ENCODE peak calls at places on chromosome 6, in nine cellular contexts. J is EH; Y is stimulated activated CD8-positive, alpha-beta memory T cell treated with anti-CD3 and anti-CD28 coated beads, Interleukin-12 subunit alpha, Interleukin-12 subunit beta, amount 100 ng/mL, for 4 hours; S is HFF-Myc; N is renal cortical epithelial cell; P is endothelial cell; D is activated CD4-positive, alpha-beta T cell treated with anti-CD3 and anti-CD28 coated beads for 36 hours; F is hepatocyte; O is lung. X is an unnamed sample.

GRCh38 chr6:159758031-159759001 is 3.5 kb upstream of the ACAT2 start:
- DNase-seq in J (peak), Y (no peak), S (no peak), N (peak), P (no peak), D (no peak), F (peak), O (no peak), X (peak)

GRCh38 chr6:91678679-91679078 is 1091.8 kb upstream of the MAP3K7 start:
- DNase-seq in J (no peak), Y (no peak), S (no peak), N (no peak), P (no peak), D (no peak), F (no peak), O (no peak), X (no peak)

GRCh38 chr6:149342525-149342924 is 25.0 kb downstream of the TAB2 start:
- DNase-seq in J (no peak), Y (no peak), S (no peak), N (peak), P (no peak), D (no peak), F (no peak), O (no peak), X (no peak)

GRCh38 chr6:13229205-13230085 is 98.9 kb downstream of the TBC1D7 start:
- DNase-seq in J (peak), Y (peak), S (no peak), N (peak), P (no peak), D (peak), F (peak), O (no peak), X (no peak)

GRCh38 chr6:55276745-55277627 is 50.3 kb upstream of the GFRAL start:
- DNase-seq in J (peak), Y (no peak), S (peak), N (peak), P (peak), D (peak), F (peak), O (no peak), X (peak)

GRCh38 chr6:129331450-129332138 is 378.4 kb downstream of the ARHGAP18 start:
- DNase-seq in J (peak), Y (no peak), S (no peak), N (no peak), P (no peak), D (no peak), F (no peak), O (no peak), X (no peak)

GRCh38 chr6:137282253-137282652 is 63.1 kb upstream of the IFNGR1 start:
- DNase-seq in J (no peak), Y (no peak), S (no peak), N (no peak), P (no peak), D (no peak), F (no peak), O (no peak), X (peak)

GRCh38 chr6:88823998-88824397 is 139.4 kb downstream of the RNGTT start:
- DNase-seq in J (peak), Y (no peak), S (peak), N (peak), P (no peak), D (no peak), F (no peak), O (no peak), X (no peak)

GRCh38 chr6:55937227-55937626 is 61.8 kb upstream of the BMP5 start:
- DNase-seq in J (no peak), Y (no peak), S (no peak), N (no peak), P (no peak), D (no peak), F (no peak), O (no peak), X (no peak)

GRCh38 chr6:137271245-137272183 is 52.3 kb upstream of the IFNGR1 start:
- DNase-seq in J (peak), Y (no peak), S (peak), N (peak), P (no peak), D (no peak), F (peak), O (no peak), X (peak)

GRCh38 chr6:169990095-169991030 is 238.9 kb downstream of the ERMARD start:
- DNase-seq in J (no peak), Y (peak), S (no peak), N (no peak), P (no peak), D (peak), F (no peak), O (no peak), X (peak)

GRCh38 chr6:163872335-163872734 is 457.8 kb downstream of the QKI start:
- DNase-seq in J (peak), Y (no peak), S (peak), N (no peak), P (no peak), D (no peak), F (no peak), O (no peak), X (peak)

GRCh38 chr6:85461806-85462185 is 11.9 kb downstream of the NT5E start:
- DNase-seq in J (no peak), Y (no peak), S (no peak), N (no peak), P (no peak), D (no peak), F (no peak), O (no peak), X (no peak)

GRCh38 chr6:7169296-7169721 is 61.5 kb downstream of the RREB1 start:
- DNase-seq in J (no peak), Y (no peak), S (no peak), N (no peak), P (no peak), D (no peak), F (no peak), O (no peak), X (no peak)

GRCh38 chr6:136059308-136059707 is 190.8 kb downstream of the MTFR2 start:
- DNase-seq in J (no peak), Y (no peak), S (no peak), N (no peak), P (no peak), D (no peak), F (no peak), O (no peak), X (no peak)

GRCh38 chr6:155461636-155462035 is 6.0 kb upstream of the NOX3 start:
- DNase-seq in J (no peak), Y (no peak), S (no peak), N (no peak), P (no peak), D (no peak), F (no peak), O (no peak), X (no peak)

GRCh38 chr6:140970485-140970884 is 1162.2 kb upstream of the GJE1 start:
- DNase-seq in J (peak), Y (no peak), S (peak), N (no peak), P (no peak), D (no peak), F (peak), O (no peak), X (no peak)

GRCh38 chr6:113980937-113981554 is 10.1 kb upstream of the HDAC2 start:
- DNase-seq in J (peak), Y (no peak), S (no peak), N (peak), P (peak), D (peak), F (peak), O (no peak), X (no peak)

GRCh38 chr6:33607784-33608161 is 13.3 kb upstream of the ITPR3 start:
- DNase-seq in J (no peak), Y (no peak), S (no peak), N (no peak), P (no peak), D (peak), F (no peak), O (no peak), X (no peak)

GRCh38 chr6:141077355-141078333 is 1055.1 kb upstream of the GJE1 start:
- DNase-seq in J (peak), Y (no peak), S (peak), N (peak), P (peak), D (peak), F (peak), O (no peak), X (peak)

GRCh38 chr6:51120016-51120415 is 301.3 kb downstream of the TFAP2B start:
- DNase-seq in J (no peak), Y (no peak), S (no peak), N (peak), P (no peak), D (no peak), F (no peak), O (no peak), X (no peak)

GRCh38 chr6:43916924-43917877 is 147.2 kb downstream of the VEGFA start:
- DNase-seq in J (peak), Y (no peak), S (no peak), N (peak), P (no peak), D (no peak), F (peak), O (peak), X (no peak)

GRCh38 chr6:137167702-137168377 is 5.6 kb downstream of the IL22RA2 start:
- DNase-seq in J (no peak), Y (no peak), S (no peak), N (no peak), P (no peak), D (peak), F (no peak), O (no peak), X (no peak)

GRCh38 chr6:128053109-128053508 is 152.3 kb upstream of the THEMIS start:
- DNase-seq in J (no peak), Y (no peak), S (no peak), N (no peak), P (no peak), D (no peak), F (no peak), O (no peak), X (no peak)

X was measured in trophoblast cell.